ENCODE peak calls at places on chromosomes 16 and 17, in nine cellular contexts. J is IMR-90, P is GM23338, Y is breast epithelium, T is cardiac muscle cell, G is right cardiac atrium, U is uterus, H is neural progenitor cell, E is A549. L is an unnamed sample.
A peak's percentile ranks its signal among the peaks of the same experiment; 100 is the strongest.

GRCh38 chr17:7932483-7932891 is 481 bp downstream of the CNTROB start:
- DNase-seq in J (peak; percentile 21), P (peak; percentile 65), Y (no peak), T (peak; percentile 41), G (peak; percentile 65), U (peak; percentile 34), H (peak; percentile 59), E (peak; percentile 51), L (no peak)

GRCh38 chr17:56966277-56966676 is 5.4 kb upstream of the COIL start:
- DNase-seq in J (no peak), P (no peak), Y (no peak), T (no peak), G (no peak), U (no peak), H (peak; percentile 45), E (no peak), L (no peak)

GRCh38 chr16:86905302-86905701 is 327.0 kb downstream of the FOXL1 start:
- DNase-seq in J (no peak), P (no peak), Y (no peak), T (no peak), G (peak; percentile 67), U (no peak), H (no peak), E (no peak), L (no peak)

GRCh38 chr16:782263-782662 is 5.9 kb downstream of the RPUSD1 start:
- DNase-seq in J (no peak), P (no peak), Y (no peak), T (no peak), G (no peak), U (no peak), H (no peak), E (no peak), L (no peak)

GRCh38 chr17:69588739-69589334 is 174.3 kb downstream of the MAP2K6 start:
- DNase-seq in J (no peak), P (peak; percentile 39), Y (no peak), T (no peak), G (no peak), U (no peak), H (no peak), E (peak; percentile 39), L (no peak)

GRCh38 chr17:50037321-50038107 is 18.4 kb upstream of the ITGA3 start:
- DNase-seq in J (peak; percentile 81), P (no peak), Y (no peak), T (no peak), G (peak; percentile 81), U (peak; percentile 78), H (no peak), E (peak; percentile 77), L (peak; percentile 25)

GRCh38 chr16:73289232-73289631 is 241.3 kb upstream of the ZFHX3 start:
- DNase-seq in J (no peak), P (no peak), Y (no peak), T (no peak), G (no peak), U (no peak), H (no peak), E (no peak), L (no peak)

GRCh38 chr17:79231766-79232287 is 157.2 kb downstream of the ENGASE start:
- DNase-seq in J (no peak), P (no peak), Y (no peak), T (no peak), G (no peak), U (no peak), H (no peak), E (no peak), L (no peak)

GRCh38 chr17:13384626-13385025 is 217.1 kb downstream of the HS3ST3A1 start:
- DNase-seq in J (no peak), P (no peak), Y (no peak), T (no peak), G (no peak), U (no peak), H (no peak), E (no peak), L (no peak)

GRCh38 chr16:21625026-21625425 is 25.6 kb downstream of the METTL9 start:
- DNase-seq in J (no peak), P (no peak), Y (no peak), T (no peak), G (no peak), U (no peak), H (no peak), E (no peak), L (no peak)

GRCh38 chr16:21628196-21628726 is 24.1 kb downstream of the IGSF6 start:
- DNase-seq in J (no peak), P (no peak), Y (no peak), T (no peak), G (no peak), U (no peak), H (no peak), E (no peak), L (no peak)

GRCh38 chr16:21622545-21622944 is 23.2 kb downstream of the METTL9 start:
- DNase-seq in J (no peak), P (no peak), Y (no peak), T (no peak), G (no peak), U (no peak), H (no peak), E (no peak), L (no peak)

GRCh38 chr16:21628772-21629171 is 23.6 kb downstream of the IGSF6 start:
- DNase-seq in J (peak; percentile 32), P (no peak), Y (no peak), T (no peak), G (no peak), U (no peak), H (no peak), E (no peak), L (no peak)

GRCh38 chr16:21626659-21627277 is 25.6 kb downstream of the IGSF6 start:
- DNase-seq in J (peak; percentile 88), P (no peak), Y (no peak), T (peak; percentile 33), G (no peak), U (peak; percentile 63), H (no peak), E (peak; percentile 46), L (no peak)
- H3K4me1 ChIP-seq in J (peaks cover 4% of the 10 kb centered on the region), P (no peaks in the 10 kb centered on the region), Y (no peaks in the 10 kb centered on the region), T (peaks cover 11% of the 10 kb centered on the region), G (no peaks in the 10 kb centered on the region), U (peaks cover 7% of the 10 kb centered on the region), H (no peaks in the 10 kb centered on the region), E (peaks cover 22% of the 10 kb centered on the region), L (peaks cover 10% of the 10 kb centered on the region)

DNA sequence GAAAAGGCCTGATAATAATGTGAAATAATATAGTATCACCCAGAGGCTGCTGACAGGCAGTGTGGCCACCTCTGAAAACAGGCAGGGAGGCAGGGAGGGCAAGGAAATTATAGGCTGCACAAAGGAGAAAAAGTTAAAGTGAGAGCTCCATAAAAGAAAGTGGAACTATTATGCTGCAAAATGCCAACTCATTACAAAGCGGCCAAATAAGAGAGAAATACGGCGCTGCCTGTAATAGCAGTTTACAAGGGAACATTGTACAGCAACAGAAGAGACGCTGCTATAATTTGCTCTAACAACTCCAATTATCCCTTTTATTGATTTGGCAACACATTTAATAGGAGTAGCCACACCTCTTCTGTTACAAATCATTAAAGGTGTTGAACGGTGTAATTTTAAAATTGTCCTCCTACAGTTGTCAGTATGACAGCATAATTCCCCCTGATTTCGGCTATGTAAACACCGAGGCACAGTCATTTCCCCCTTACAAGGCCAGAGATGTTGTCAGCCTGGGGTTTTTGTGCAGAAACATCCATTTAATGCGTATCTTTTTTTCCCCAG is 120.3 kb downstream of the MRM1 start:
- DNase-seq in J (peak; percentile 2), P (no peak), Y (no peak), T (no peak), G (no peak), U (no peak), H (no peak), E (no peak), L (no peak)
- H3K27ac ChIP-seq in J (no peak overlapping the region), P (no peak overlapping the region), Y (no peak overlapping the region), T (peak overlapping the region; percentile 86), G (no peak overlapping the region), U (peak overlapping the region; percentile 58), H (no peak overlapping the region), E (peak overlapping the region; percentile 75), L (no peak overlapping the region)

GRCh38 chr16:8951447-8952280 is 12.0 kb downstream of the USP7 start:
- DNase-seq in J (no peak), P (no peak), Y (no peak), T (no peak), G (no peak), U (no peak), H (no peak), E (no peak), L (no peak)

GRCh38 chr16:8952281-8952751 is 11.4 kb downstream of the USP7 start:
- DNase-seq in J (no peak), P (no peak), Y (no peak), T (no peak), G (no peak), U (no peak), H (no peak), E (no peak), L (no peak)

GRCh38 chr16:8955828-8956227 is 7.9 kb downstream of the USP7 start:
- DNase-seq in J (no peak), P (no peak), Y (no peak), T (no peak), G (no peak), U (no peak), H (no peak), E (no peak), L (no peak)

GRCh38 chr16:8950580-8951077 is 13.1 kb downstream of the USP7 start:
- DNase-seq in J (peak; percentile 73), P (no peak), Y (no peak), T (peak; percentile 34), G (no peak), U (no peak), H (no peak), E (no peak), L (no peak)

DNA sequence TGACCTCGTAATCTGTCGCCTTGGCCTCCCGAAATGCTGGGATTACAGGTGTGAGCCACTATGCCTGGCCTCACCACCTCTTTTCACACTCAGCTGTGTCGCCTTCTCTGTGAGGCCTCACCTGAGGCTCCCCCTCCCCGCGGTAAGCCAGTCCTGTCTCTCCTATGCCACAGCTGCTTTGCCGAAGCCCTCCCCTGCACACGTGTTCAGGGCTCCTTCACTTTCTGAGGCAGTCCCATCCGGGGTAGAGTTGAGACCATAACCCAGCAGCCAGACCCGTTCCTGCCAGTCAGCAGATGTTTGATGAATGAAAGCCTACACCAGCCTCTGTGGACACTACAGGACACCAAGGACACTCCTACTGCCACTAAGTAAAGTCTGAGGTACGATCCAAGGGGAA is 10.6 kb downstream of the USP7 start:
- DNase-seq in J (no peak), P (no peak), Y (no peak), T (no peak), G (no peak), U (no peak), H (no peak), E (no peak), L (no peak)
- H3K4me1 ChIP-seq in J (peaks cover 26% of the 10 kb centered on the region), P (peaks cover 54% of the 10 kb centered on the region), Y (peaks cover 19% of the 10 kb centered on the region), T (peaks cover 43% of the 10 kb centered on the region), G (peaks cover 42% of the 10 kb centered on the region), U (peaks cover 5% of the 10 kb centered on the region), H (peaks cover 40% of the 10 kb centered on the region), E (peaks cover 32% of the 10 kb centered on the region), L (peaks cover 92% of the 10 kb centered on the region)

DNA sequence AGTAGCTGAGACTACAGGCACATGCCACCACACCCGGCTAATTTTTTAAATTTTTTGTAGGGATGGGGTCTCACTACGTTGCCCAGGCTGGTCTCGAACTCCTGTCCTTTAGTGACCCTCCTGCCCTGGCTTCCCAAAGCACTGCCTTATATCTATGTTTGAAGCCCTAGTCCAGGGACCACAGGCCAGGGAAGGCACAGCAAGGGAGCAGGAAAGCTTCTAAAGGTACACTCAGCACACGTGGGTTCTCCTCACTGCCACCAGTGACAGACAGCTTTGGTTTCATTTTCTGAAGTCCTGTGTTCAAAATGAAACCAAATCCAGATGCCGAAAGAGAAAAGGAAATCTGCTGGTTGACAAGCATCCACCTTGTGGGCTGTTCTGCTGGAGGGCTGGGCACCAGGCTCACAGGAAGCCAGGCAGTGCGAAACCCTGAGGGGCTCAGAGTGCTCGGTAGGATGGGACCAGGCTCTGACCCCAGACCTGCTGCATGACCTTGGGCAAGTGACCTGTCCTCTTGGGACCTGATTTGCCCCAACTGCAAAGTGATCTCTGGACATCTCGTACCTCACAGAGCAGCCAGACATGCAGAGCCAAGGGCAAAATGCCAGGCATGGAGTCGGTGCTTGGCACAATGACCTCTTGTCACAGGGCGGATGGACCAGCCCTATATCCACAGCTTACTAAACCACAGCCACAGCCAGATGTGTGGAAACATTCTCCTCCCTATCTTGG is 2.7 kb upstream of the SOCS1 start:
- DNase-seq in J (no peak), P (no peak), Y (peak; percentile 60), T (no peak), G (peak; percentile 80), U (peak; percentile 40), H (no peak), E (no peak), L (peak; percentile 74)
- H3K27ac ChIP-seq in J (no peak overlapping the region), P (no peak overlapping the region), Y (peak overlapping the region; percentile 27), T (no peak overlapping the region), G (peak overlapping the region; percentile 49), U (no peak overlapping the region), H (no peak overlapping the region), E (no peak overlapping the region), L (peak overlapping the region; percentile 73)

L was measured in left ventricle myocardium inferior.